ENCODE peak calls at places on chromosome 20, in nine cellular contexts. One of them, this sample, is unnamed.

GRCh38 chr20:38094968-38095689 is 61.6 kb downstream of the RPRD1B start:
- DNase-seq in cardiac muscle cell: no peak
- DNase-seq in upper lobe of right lung: no peak
- DNase-seq in naive thymus-derived CD4-positive, alpha-beta T cell: no peak
- DNase-seq in hepatocyte: no peak
- DNase-seq in left ventricle myocardium inferior: no peak
- DNase-seq in uterus: no peak
- DNase-seq in AG04450: no peak
- DNase-seq in tibial artery: no peak
- DNase-seq in this sample: peak; percentile 5

GRCh38 chr20:2140561-2140960 is 38.9 kb downstream of the STK35 start:
- DNase-seq in cardiac muscle cell: no peak
- DNase-seq in upper lobe of right lung: no peak
- DNase-seq in naive thymus-derived CD4-positive, alpha-beta T cell: no peak
- DNase-seq in hepatocyte: no peak
- DNase-seq in left ventricle myocardium inferior: peak; percentile 73
- DNase-seq in uterus: peak; percentile 54
- DNase-seq in AG04450: no peak
- DNase-seq in tibial artery: peak; percentile 73
- DNase-seq in this sample: peak; percentile 54

GRCh38 chr20:13302647-13303425 is 81.8 kb downstream of the ISM1 start:
- DNase-seq in cardiac muscle cell: peak; percentile 44
- DNase-seq in upper lobe of right lung: no peak
- DNase-seq in naive thymus-derived CD4-positive, alpha-beta T cell: peak; percentile 41
- DNase-seq in hepatocyte: peak; percentile 53
- DNase-seq in left ventricle myocardium inferior: no peak
- DNase-seq in uterus: no peak
- DNase-seq in AG04450: no peak
- DNase-seq in tibial artery: no peak
- DNase-seq in this sample: no peak

GRCh38 chr20:7775072-7775471 is 165.2 kb downstream of the HAO1 start:
- DNase-seq in cardiac muscle cell: no peak
- DNase-seq in upper lobe of right lung: no peak
- DNase-seq in naive thymus-derived CD4-positive, alpha-beta T cell: no peak
- DNase-seq in hepatocyte: no peak
- DNase-seq in left ventricle myocardium inferior: no peak
- DNase-seq in uterus: no peak
- DNase-seq in AG04450: no peak
- DNase-seq in tibial artery: no peak
- DNase-seq in this sample: peak; percentile 4

GRCh38 chr20:52150440-52151258 is 40.9 kb downstream of the ZFP64 start:
- DNase-seq in cardiac muscle cell: peak; percentile 56
- DNase-seq in upper lobe of right lung: no peak
- DNase-seq in naive thymus-derived CD4-positive, alpha-beta T cell: peak; percentile 26
- DNase-seq in hepatocyte: peak; percentile 55
- DNase-seq in left ventricle myocardium inferior: no peak
- DNase-seq in uterus: no peak
- DNase-seq in AG04450: peak; percentile 20
- DNase-seq in tibial artery: no peak
- DNase-seq in this sample: peak; percentile 12

GRCh38 chr20:8795404-8795803 is 273.5 kb upstream of the PLCB4 start:
- DNase-seq in cardiac muscle cell: no peak
- DNase-seq in upper lobe of right lung: no peak
- DNase-seq in naive thymus-derived CD4-positive, alpha-beta T cell: no peak
- DNase-seq in hepatocyte: no peak
- DNase-seq in left ventricle myocardium inferior: no peak
- DNase-seq in uterus: no peak
- DNase-seq in AG04450: no peak
- DNase-seq in tibial artery: no peak
- DNase-seq in this sample: no peak

GRCh38 chr20:38658879-38659612 is 57.4 kb downstream of the ARHGAP40 start:
- DNase-seq in cardiac muscle cell: peak; percentile 47
- DNase-seq in upper lobe of right lung: no peak
- DNase-seq in naive thymus-derived CD4-positive, alpha-beta T cell: peak; percentile 17
- DNase-seq in hepatocyte: peak; percentile 61
- DNase-seq in left ventricle myocardium inferior: no peak
- DNase-seq in uterus: no peak
- DNase-seq in AG04450: no peak
- DNase-seq in tibial artery: no peak
- DNase-seq in this sample: no peak

GRCh38 chr20:35883778-35884540 is 70.3 kb downstream of the SCAND1 start:
- DNase-seq in cardiac muscle cell: peak; percentile 82
- DNase-seq in upper lobe of right lung: peak; percentile 70
- DNase-seq in naive thymus-derived CD4-positive, alpha-beta T cell: peak; percentile 68
- DNase-seq in hepatocyte: peak; percentile 84
- DNase-seq in left ventricle myocardium inferior: peak; percentile 52
- DNase-seq in uterus: peak; percentile 82
- DNase-seq in AG04450: peak; percentile 98
- DNase-seq in tibial artery: peak; percentile 93
- DNase-seq in this sample: peak; percentile 59

GRCh38 chr20:23100021-23100753 is 14.1 kb upstream of the CD93 start:
- DNase-seq in cardiac muscle cell: no peak
- DNase-seq in upper lobe of right lung: no peak
- DNase-seq in naive thymus-derived CD4-positive, alpha-beta T cell: no peak
- DNase-seq in hepatocyte: no peak
- DNase-seq in left ventricle myocardium inferior: no peak
- DNase-seq in uterus: no peak
- DNase-seq in AG04450: no peak
- DNase-seq in tibial artery: no peak
- DNase-seq in this sample: no peak

GRCh38 chr20:45372646-45373352 is 5.3 kb downstream of the TP53TG5 start:
- DNase-seq in cardiac muscle cell: no peak
- DNase-seq in upper lobe of right lung: peak; percentile 75
- DNase-seq in naive thymus-derived CD4-positive, alpha-beta T cell: no peak
- DNase-seq in hepatocyte: no peak
- DNase-seq in left ventricle myocardium inferior: no peak
- DNase-seq in uterus: peak; percentile 50
- DNase-seq in AG04450: no peak
- DNase-seq in tibial artery: peak; percentile 92
- DNase-seq in this sample: no peak

GRCh38 chr20:13264902-13265301 is 43.8 kb downstream of the ISM1 start:
- DNase-seq in cardiac muscle cell: no peak
- DNase-seq in upper lobe of right lung: no peak
- DNase-seq in naive thymus-derived CD4-positive, alpha-beta T cell: no peak
- DNase-seq in hepatocyte: no peak
- DNase-seq in left ventricle myocardium inferior: no peak
- DNase-seq in uterus: no peak
- DNase-seq in AG04450: no peak
- DNase-seq in tibial artery: no peak
- DNase-seq in this sample: no peak

GRCh38 chr20:23162887-23163286 is 76.8 kb upstream of the CD93 start:
- DNase-seq in cardiac muscle cell: no peak
- DNase-seq in upper lobe of right lung: no peak
- DNase-seq in naive thymus-derived CD4-positive, alpha-beta T cell: no peak
- DNase-seq in hepatocyte: no peak
- DNase-seq in left ventricle myocardium inferior: no peak
- DNase-seq in uterus: no peak
- DNase-seq in AG04450: no peak
- DNase-seq in tibial artery: no peak
- DNase-seq in this sample: no peak

GRCh38 chr20:32319100-32319499 is 39.0 kb upstream of the ASXL1 start:
- DNase-seq in cardiac muscle cell: no peak
- DNase-seq in upper lobe of right lung: no peak
- DNase-seq in naive thymus-derived CD4-positive, alpha-beta T cell: no peak
- DNase-seq in hepatocyte: no peak
- DNase-seq in left ventricle myocardium inferior: no peak
- DNase-seq in uterus: no peak
- DNase-seq in AG04450: no peak
- DNase-seq in tibial artery: no peak
- DNase-seq in this sample: no peak

GRCh38 chr20:49207071-49207470 is 12.1 kb upstream of the DDX27 start:
- DNase-seq in cardiac muscle cell: no peak
- DNase-seq in upper lobe of right lung: no peak
- DNase-seq in naive thymus-derived CD4-positive, alpha-beta T cell: no peak
- DNase-seq in hepatocyte: no peak
- DNase-seq in left ventricle myocardium inferior: no peak
- DNase-seq in uterus: no peak
- DNase-seq in AG04450: no peak
- DNase-seq in tibial artery: no peak
- DNase-seq in this sample: no peak

DNA sequence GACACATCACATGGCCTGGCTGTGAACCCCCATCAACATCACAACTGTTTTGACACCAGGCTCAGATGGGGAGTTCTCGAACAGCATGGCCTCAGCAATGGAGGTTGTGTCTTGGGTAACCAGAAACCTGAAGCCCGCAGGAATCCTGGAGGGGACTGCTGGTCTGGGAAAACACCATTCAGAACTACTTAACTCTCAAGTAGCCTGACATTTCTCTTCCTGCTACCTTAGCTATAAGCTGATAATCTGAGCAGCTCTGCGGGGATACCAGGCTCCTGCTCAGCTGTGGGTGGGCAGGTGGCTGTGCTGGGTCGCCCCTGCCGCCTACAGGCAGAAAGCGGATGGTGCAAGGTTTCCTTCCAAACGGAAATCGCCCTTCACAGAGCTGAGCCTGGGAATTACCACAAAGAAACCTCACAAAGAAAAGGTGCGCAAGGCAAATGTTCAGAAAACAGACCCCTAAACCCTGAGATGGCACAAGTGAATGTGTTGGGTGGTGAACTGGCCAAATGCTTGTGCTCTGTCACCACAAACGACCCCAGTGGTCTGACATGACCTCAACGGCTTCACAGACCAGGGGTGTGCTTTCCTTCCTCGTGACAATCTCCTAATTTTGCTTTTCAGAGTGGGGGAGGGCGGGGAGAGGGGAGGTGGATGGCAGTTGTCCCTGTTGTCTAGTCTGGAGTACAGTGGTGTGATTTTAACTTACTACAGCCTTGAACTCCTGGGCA is 29.5 kb downstream of the SNX5 start:
- DNase-seq in cardiac muscle cell: peak; percentile 92
- DNase-seq in upper lobe of right lung: peak; percentile 76
- DNase-seq in naive thymus-derived CD4-positive, alpha-beta T cell: peak; percentile 31
- DNase-seq in hepatocyte: peak; percentile 86
- DNase-seq in left ventricle myocardium inferior: peak; percentile 60
- DNase-seq in uterus: peak; percentile 69
- DNase-seq in AG04450: no peak
- DNase-seq in tibial artery: peak; percentile 83
- DNase-seq in this sample: peak; percentile 57
- H3K4me3 ChIP-seq in cardiac muscle cell: no peak overlapping the region
- H3K4me3 ChIP-seq in upper lobe of right lung: no peak overlapping the region
- H3K4me3 ChIP-seq in naive thymus-derived CD4-positive, alpha-beta T cell: no peak overlapping the region
- H3K4me3 ChIP-seq in hepatocyte: no peak overlapping the region
- H3K4me3 ChIP-seq in left ventricle myocardium inferior: no peak overlapping the region
- H3K4me3 ChIP-seq in uterus: no peak overlapping the region
- H3K4me3 ChIP-seq in AG04450: no peak overlapping the region
- H3K4me3 ChIP-seq in tibial artery: no peak overlapping the region
- H3K4me3 ChIP-seq in this sample: no peak overlapping the region

GRCh38 chr20:50280851-50281655 is 90.4 kb downstream of the CEBPB start:
- DNase-seq in cardiac muscle cell: no peak
- DNase-seq in upper lobe of right lung: no peak
- DNase-seq in naive thymus-derived CD4-positive, alpha-beta T cell: no peak
- DNase-seq in hepatocyte: no peak
- DNase-seq in left ventricle myocardium inferior: no peak
- DNase-seq in uterus: no peak
- DNase-seq in AG04450: no peak
- DNase-seq in tibial artery: no peak
- DNase-seq in this sample: no peak
- H3K4me3 ChIP-seq in cardiac muscle cell: no peak overlapping the region
- H3K4me3 ChIP-seq in upper lobe of right lung: no peak overlapping the region
- H3K4me3 ChIP-seq in naive thymus-derived CD4-positive, alpha-beta T cell: no peak overlapping the region
- H3K4me3 ChIP-seq in hepatocyte: no peak overlapping the region
- H3K4me3 ChIP-seq in left ventricle myocardium inferior: no peak overlapping the region
- H3K4me3 ChIP-seq in uterus: no peak overlapping the region
- H3K4me3 ChIP-seq in AG04450: no peak overlapping the region
- H3K4me3 ChIP-seq in tibial artery: no peak overlapping the region
- H3K4me3 ChIP-seq in this sample: no peak overlapping the region

DNA sequence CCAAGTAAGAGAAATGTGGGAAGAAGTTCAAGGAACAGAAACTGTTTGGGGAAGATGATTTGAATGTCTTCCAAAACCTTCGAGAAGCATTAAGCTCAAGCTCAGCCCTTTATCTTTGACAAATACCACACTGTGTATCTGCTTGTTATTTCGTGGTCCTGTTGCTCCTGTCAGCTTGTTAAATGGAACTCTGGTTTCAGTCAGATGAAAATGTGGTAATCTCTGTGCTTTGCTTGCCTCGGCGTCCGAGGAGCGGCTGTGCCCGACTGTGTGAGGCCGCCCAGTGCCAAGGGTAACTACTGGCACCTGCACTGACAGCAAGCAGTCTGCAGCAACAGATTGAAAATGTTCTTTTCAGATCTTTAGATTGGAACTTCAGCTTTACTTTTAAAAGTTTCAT is 577.9 kb upstream of the FLRT3 start:
- DNase-seq in cardiac muscle cell: peak; percentile 49
- DNase-seq in upper lobe of right lung: no peak
- DNase-seq in naive thymus-derived CD4-positive, alpha-beta T cell: no peak
- DNase-seq in hepatocyte: peak; percentile 21
- DNase-seq in left ventricle myocardium inferior: no peak
- DNase-seq in uterus: peak; percentile 22
- DNase-seq in AG04450: no peak
- DNase-seq in tibial artery: no peak
- DNase-seq in this sample: no peak
- H3K4me3 ChIP-seq in cardiac muscle cell: no peak overlapping the region
- H3K4me3 ChIP-seq in upper lobe of right lung: no peak overlapping the region
- H3K4me3 ChIP-seq in naive thymus-derived CD4-positive, alpha-beta T cell: no peak overlapping the region
- H3K4me3 ChIP-seq in hepatocyte: no peak overlapping the region
- H3K4me3 ChIP-seq in left ventricle myocardium inferior: no peak overlapping the region
- H3K4me3 ChIP-seq in uterus: peak overlapping the region; percentile 12
- H3K4me3 ChIP-seq in AG04450: no peak overlapping the region
- H3K4me3 ChIP-seq in tibial artery: no peak overlapping the region
- H3K4me3 ChIP-seq in this sample: no peak overlapping the region

DNA sequence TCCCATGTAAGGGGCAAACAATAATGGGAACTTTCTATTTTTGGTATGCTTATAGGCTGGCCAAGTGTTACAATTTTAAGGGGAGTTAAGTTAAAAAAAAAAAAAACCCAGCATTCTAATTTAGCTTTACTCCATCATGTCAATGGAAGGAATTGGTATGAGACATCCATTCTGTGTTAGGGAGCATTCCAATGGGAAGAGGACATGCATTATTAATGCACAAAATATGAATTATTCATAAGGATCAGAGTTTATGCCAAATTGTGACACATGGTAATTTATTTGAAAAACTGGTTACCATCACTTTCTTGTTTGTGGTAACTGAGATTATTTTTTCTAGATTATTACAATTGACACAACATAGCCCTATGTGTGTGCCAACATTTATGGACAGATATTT is 2.2 kb downstream of the DOK5 start:
- DNase-seq in cardiac muscle cell: no peak
- DNase-seq in upper lobe of right lung: no peak
- DNase-seq in naive thymus-derived CD4-positive, alpha-beta T cell: no peak
- DNase-seq in hepatocyte: no peak
- DNase-seq in left ventricle myocardium inferior: no peak
- DNase-seq in uterus: no peak
- DNase-seq in AG04450: no peak
- DNase-seq in tibial artery: no peak
- DNase-seq in this sample: no peak
- H3K4me3 ChIP-seq in cardiac muscle cell: no peak overlapping the region
- H3K4me3 ChIP-seq in upper lobe of right lung: no peak overlapping the region
- H3K4me3 ChIP-seq in naive thymus-derived CD4-positive, alpha-beta T cell: no peak overlapping the region
- H3K4me3 ChIP-seq in hepatocyte: no peak overlapping the region
- H3K4me3 ChIP-seq in left ventricle myocardium inferior: peak overlapping the region; percentile 83
- H3K4me3 ChIP-seq in uterus: no peak overlapping the region
- H3K4me3 ChIP-seq in AG04450: no peak overlapping the region
- H3K4me3 ChIP-seq in tibial artery: no peak overlapping the region
- H3K4me3 ChIP-seq in this sample: peak overlapping the region; percentile 77